ENCODE peak calls at places on chromosome 15, in five cellular contexts. B is GM12878, Y is K562, S is HepG2, D is SK-N-SH. C is an unnamed sample.

GRCh38 chr15:90650956-90651689 is 66.0 kb upstream of the BLM start:
- DNase-seq in B (no peak), Y (no peak), S (no peak), D (no peak), C (no peak)

GRCh38 chr15:50828610-50829206 is 63.2 kb upstream of the SPPL2A start:
- DNase-seq in B (no peak), Y (no peak), S (peak; percentile 70), D (no peak), C (peak; percentile 76)

GRCh38 chr15:49984436-49984835 is 134.6 kb downstream of the ATP8B4 start:
- DNase-seq in B (no peak), Y (no peak), S (no peak), D (no peak), C (no peak)

GRCh38 chr15:41860049-41860828 is 21.6 kb downstream of the PLA2G4B start:
- DNase-seq in B (no peak), Y (no peak), S (peak; percentile 48), D (no peak), C (no peak)

GRCh38 chr15:76823903-76824302 is 81.2 kb downstream of the SCAPER start:
- DNase-seq in B (no peak), Y (no peak), S (no peak), D (no peak), C (no peak)

GRCh38 chr15:94793641-94794040 is 562.3 kb downstream of the MCTP2 start:
- DNase-seq in B (no peak), Y (no peak), S (no peak), D (no peak), C (no peak)

GRCh38 chr15:63600001-63600645 is 2.9 kb downstream of the FBXL22 start:
- DNase-seq in B (no peak), Y (no peak), S (no peak), D (no peak), C (peak; percentile 56)

GRCh38 chr15:50353251-50353998 is 1.6 kb downstream of the GABPB1 start:
- DNase-seq in B (no peak), Y (no peak), S (no peak), D (no peak), C (no peak)

GRCh38 chr15:36389107-36389506 is 190.3 kb upstream of the CDIN1 start:
- DNase-seq in B (no peak), Y (no peak), S (no peak), D (peak; percentile 42), C (no peak)

GRCh38 chr15:94066046-94066445 is 165.3 kb upstream of the MCTP2 start:
- DNase-seq in B (no peak), Y (no peak), S (no peak), D (no peak), C (no peak)

GRCh38 chr15:69548367-69548766 is 95.7 kb downstream of the RPLP1 start:
- DNase-seq in B (no peak), Y (no peak), S (no peak), D (no peak), C (no peak)

GRCh38 chr15:69414702-69415161 is 583 bp downstream of the KIF23 start:
- DNase-seq in B (no peak), Y (peak; percentile 67), S (peak; percentile 74), D (no peak), C (peak; percentile 78)

GRCh38 chr15:63996794-63997357 is 49.4 kb downstream of the DAPK2 start:
- DNase-seq in B (no peak), Y (no peak), S (no peak), D (no peak), C (no peak)

GRCh38 chr15:82808634-82809041 is 790 bp upstream of the WHAMM start:
- DNase-seq in B (no peak), Y (no peak), S (peak; percentile 11), D (no peak), C (no peak)

GRCh38 chr15:68676011-68676605 is 97.3 kb downstream of the CORO2B start:
- DNase-seq in B (no peak), Y (no peak), S (no peak), D (peak; percentile 55), C (peak; percentile 27)

GRCh38 chr15:77739591-77740378 is 107.1 kb upstream of the LINGO1 start:
- DNase-seq in B (no peak), Y (no peak), S (no peak), D (no peak), C (no peak)

GRCh38 chr15:62068071-62068786 is 1.5 kb downstream of the C2CD4A start:
- DNase-seq in B (no peak), Y (peak; percentile 15), S (peak; percentile 25), D (peak; percentile 78), C (peak; percentile 81)

GRCh38 chr15:100572362-100572983 is 29.5 kb downstream of the LINS1 start:
- DNase-seq in B (no peak), Y (no peak), S (no peak), D (no peak), C (no peak)

GRCh38 chr15:89628791-89629715 is 26.2 kb downstream of the KIF7 start:
- DNase-seq in B (no peak), Y (peak; percentile 11), S (no peak), D (peak; percentile 42), C (no peak)
- TF ChIP-seq CHD2 in B (no peak), Y (no peak), S (no peak), D (no peak), C (no peak)

GRCh38 chr15:58430224-58430787 is 1.5 kb upstream of the LIPC start:
- DNase-seq in B (no peak), Y (no peak), S (no peak), D (no peak), C (no peak)

GRCh38 chr15:58431221-58432149 is at the start of gene LIPC:
- DNase-seq in B (no peak), Y (no peak), S (peak; percentile 47), D (no peak), C (no peak)

GRCh38 chr15:58432421-58432820 is 630 bp downstream of the LIPC start:
- DNase-seq in B (no peak), Y (no peak), S (no peak), D (no peak), C (no peak)

GRCh38 chr15:58434334-58434888 is 2.6 kb downstream of the LIPC start:
- DNase-seq in B (no peak), Y (no peak), S (no peak), D (no peak), C (no peak)

GRCh38 chr15:58433597-58434333 is 2.0 kb downstream of the LIPC start:
- DNase-seq in B (no peak), Y (no peak), S (no peak), D (no peak), C (no peak)
- TF ChIP-seq REST in B (no peak), Y (no peak), S (no peak), D (no peak), C (no peak)

DNA sequence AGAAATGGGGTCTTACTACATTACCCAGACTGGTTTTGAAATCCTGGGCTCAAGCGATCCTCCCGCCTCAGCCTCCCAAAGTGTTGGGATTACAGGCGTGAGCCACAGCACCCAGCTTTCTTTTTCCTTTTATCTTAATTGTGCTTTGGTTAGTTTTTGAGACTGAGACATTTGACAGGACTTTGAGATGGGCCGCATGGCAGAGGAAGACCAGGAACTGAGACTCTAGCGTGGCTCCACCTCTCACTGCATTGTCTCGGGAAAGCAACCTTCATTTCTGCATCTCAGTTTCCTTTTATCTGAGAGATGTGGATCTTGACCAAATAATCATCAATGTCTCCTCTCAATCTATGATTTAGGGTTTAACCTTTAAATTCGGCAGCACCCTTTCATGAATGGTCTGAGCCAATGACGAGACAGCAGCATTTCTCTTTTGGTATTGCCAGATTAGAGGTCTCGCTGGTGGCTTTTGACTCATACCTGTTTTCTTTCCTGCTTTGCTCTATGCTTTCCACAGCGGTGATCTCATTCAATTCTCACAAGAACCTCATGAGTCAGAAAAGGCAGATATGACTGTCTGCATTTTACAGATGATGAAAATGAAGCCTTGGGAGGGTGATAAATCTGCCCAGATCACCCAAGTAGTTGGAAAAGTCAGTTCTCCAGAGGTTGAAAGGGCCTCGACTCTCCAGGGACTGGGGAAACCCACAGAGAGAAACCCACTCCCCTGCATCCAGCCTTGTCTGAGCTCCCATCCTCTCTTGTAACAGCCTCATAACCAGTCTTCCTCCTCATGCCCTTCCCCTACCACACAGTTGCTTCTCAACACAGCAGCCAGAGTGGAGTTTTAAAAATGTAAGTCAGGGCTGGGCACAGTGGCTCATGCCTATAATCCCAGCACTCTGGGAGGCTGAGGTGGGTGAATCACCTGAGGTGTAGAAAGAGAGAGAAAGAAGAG is 84.8 kb upstream of the FOXB1 start:
- DNase-seq in B (peak; percentile 57), Y (no peak), S (no peak), D (no peak), C (peak; percentile 17)
- TF ChIP-seq CHD2 in B (no peak), Y (no peak), S (no peak), D (no peak), C (no peak)

GRCh38 chr15:57533062-57533735 is 58.5 kb upstream of the MYZAP start:
- DNase-seq in B (no peak), Y (no peak), S (no peak), D (no peak), C (no peak)
- TF ChIP-seq REST in B (no peak), Y (no peak), S (no peak), D (no peak), C (no peak)

GRCh38 chr15:39246523-39246922 is 334.4 kb upstream of the THBS1 start:
- DNase-seq in B (no peak), Y (no peak), S (no peak), D (no peak), C (no peak)

GRCh38 chr15:39250460-39251186 is 330.3 kb upstream of the THBS1 start:
- DNase-seq in B (no peak), Y (no peak), S (no peak), D (no peak), C (no peak)

GRCh38 chr15:39247574-39247973 is 333.3 kb upstream of the THBS1 start:
- DNase-seq in B (no peak), Y (no peak), S (no peak), D (no peak), C (no peak)

GRCh38 chr15:39250001-39250400 is 330.9 kb upstream of the THBS1 start:
- DNase-seq in B (no peak), Y (no peak), S (no peak), D (no peak), C (no peak)

DNA sequence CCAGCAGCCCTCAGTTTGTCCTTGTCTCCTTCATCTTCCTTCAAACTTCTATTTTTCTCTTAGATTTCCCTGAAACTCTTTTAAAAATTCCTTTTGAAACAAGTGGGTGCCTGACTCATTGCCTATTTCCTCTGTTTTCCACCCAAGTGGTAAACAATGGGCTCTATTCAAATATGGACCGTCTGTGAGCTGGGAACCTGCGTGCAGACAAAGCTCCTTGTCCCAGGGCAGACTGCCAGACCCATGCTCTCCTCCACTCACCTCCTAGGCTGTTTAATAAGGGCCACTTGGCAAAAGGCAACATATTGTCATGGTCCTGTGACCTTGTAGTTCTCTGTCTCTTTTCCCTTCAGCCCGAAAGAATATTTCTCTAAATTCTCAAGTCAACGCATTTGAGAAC is 332.7 kb upstream of the THBS1 start:
- DNase-seq in B (no peak), Y (no peak), S (peak; percentile 47), D (no peak), C (no peak)
- TF ChIP-seq CHD2 in B (no peak), Y (no peak), S (no peak), D (no peak), C (no peak)

C was measured in A549.